ENCODE peak calls at places on chromosomes 4 and X, in eight cellular contexts. K is cardiac muscle cell, V is testis, Z is fibroblast of lung, U is lower lobe of right lung, E is right atrium auricular region, B is Peyer's patch, N is tibial artery. S is an unnamed sample. For H3K36me3, the result is how much of the 10 kb centered on the place peaks cover.

GRCh38 chr4:38768968-38769394 is 13.8 kb downstream of the TLR10 start:
- DNase-seq in K (no peak), V (no peak), Z (peak), U (no peak), E (no peak), B (no peak), N (no peak), S (no peak)

GRCh38 chr4:83639849-83640493 is 104.1 kb downstream of the GPAT3 start:
- DNase-seq in K (peak), V (peak), Z (peak), U (no peak), E (no peak), B (no peak), N (peak), S (peak)

GRCh38 chr4:176377705-176378302 is 58.0 kb downstream of the SPCS3 start:
- DNase-seq in K (peak), V (no peak), Z (peak), U (no peak), E (no peak), B (no peak), N (no peak), S (no peak)

GRCh38 chr4:86043755-86044592 is 315.9 kb downstream of the MAPK10 start:
- DNase-seq in K (peak), V (peak), Z (peak), U (no peak), E (no peak), B (no peak), N (no peak), S (peak)

GRCh38 chrX:1419545-1420355 is 27.8 kb upstream of the SLC25A6 start:
- DNase-seq in K (no peak), V (no peak), Z (no peak), U (peak), E (no peak), B (no peak), N (no peak), S (no peak)

GRCh38 chr4:127355738-127356137 is 277.0 kb upstream of the INTU start:
- DNase-seq in K (no peak), V (no peak), Z (peak), U (no peak), E (no peak), B (no peak), N (no peak), S (no peak)

GRCh38 chr4:175035907-175036306 is 117.7 kb downstream of the ADAM29 start:
- DNase-seq in K (no peak), V (no peak), Z (peak), U (no peak), E (no peak), B (no peak), N (no peak), S (no peak)

GRCh38 chr4:46450556-46450955 is 60.6 kb upstream of the GABRA2 start:
- DNase-seq in K (no peak), V (no peak), Z (no peak), U (no peak), E (no peak), B (no peak), N (no peak), S (no peak)

GRCh38 chr4:61277785-61278184 is 77.7 kb downstream of the ADGRL3 start:
- DNase-seq in K (no peak), V (no peak), Z (peak), U (no peak), E (no peak), B (no peak), N (no peak), S (no peak)

GRCh38 chrX:128807367-128807766 is 715.9 kb downstream of the SMARCA1 start:
- DNase-seq in K (no peak), V (peak), Z (no peak), U (no peak), E (no peak), B (no peak), N (no peak), S (peak)

GRCh38 chrX:110001702-110002299 is 1.1 kb upstream of the TMEM164 start:
- DNase-seq in K (no peak), V (no peak), Z (no peak), U (no peak), E (no peak), B (no peak), N (no peak), S (peak)

GRCh38 chr4:170057851-170058250 is 31.7 kb upstream of the MFAP3L start:
- DNase-seq in K (peak), V (no peak), Z (peak), U (no peak), E (no peak), B (no peak), N (no peak), S (no peak)

GRCh38 chrX:107674480-107675364 is 46.4 kb downstream of the PRPS1 start:
- DNase-seq in K (no peak), V (peak), Z (peak), U (peak), E (peak), B (peak), N (peak), S (peak)

GRCh38 chr4:89992744-89993143 is 98.1 kb downstream of the MMRN1 start:
- DNase-seq in K (no peak), V (no peak), Z (no peak), U (no peak), E (no peak), B (no peak), N (no peak), S (no peak)

GRCh38 chrX:1657367-1658082 is 42.7 kb downstream of the ASMT start:
- DNase-seq in K (peak), V (peak), Z (peak), U (no peak), E (no peak), B (no peak), N (no peak), S (peak)

GRCh38 chr4:82293304-82293703 is 80.5 kb downstream of the HNRNPD start:
- DNase-seq in K (no peak), V (no peak), Z (no peak), U (no peak), E (no peak), B (no peak), N (no peak), S (no peak)

GRCh38 chr4:73172166-73172565 is 86.4 kb downstream of the ANKRD17 start:
- DNase-seq in K (no peak), V (no peak), Z (peak), U (no peak), E (no peak), B (no peak), N (no peak), S (no peak)

GRCh38 chr4:146193628-146194027 is 18.1 kb downstream of the LSM6 start:
- DNase-seq in K (no peak), V (no peak), Z (no peak), U (no peak), E (no peak), B (no peak), N (no peak), S (no peak)

GRCh38 chr4:146267826-146268225 is 53.5 kb downstream of the REELD1 start:
- DNase-seq in K (no peak), V (peak), Z (no peak), U (no peak), E (no peak), B (no peak), N (no peak), S (no peak)

GRCh38 chrX:113747274-113747973 is 836.5 kb upstream of the HTR2C start:
- DNase-seq in K (no peak), V (no peak), Z (no peak), U (no peak), E (no peak), B (no peak), N (no peak), S (no peak)

GRCh38 chrX:1673337-1673736 is 58.5 kb downstream of the ASMT start:
- DNase-seq in K (peak), V (peak), Z (no peak), U (no peak), E (no peak), B (no peak), N (no peak), S (peak)

GRCh38 chr4:152369203-152369902 is 166.5 kb downstream of the FBXW7 start:
- DNase-seq in K (peak), V (no peak), Z (no peak), U (no peak), E (no peak), B (no peak), N (no peak), S (no peak)
- H3K36me3 ChIP-seq in K (under half), V (under half), Z (under half), U (under half), E (under half), B (under half), N (under half), S (under half)

DNA sequence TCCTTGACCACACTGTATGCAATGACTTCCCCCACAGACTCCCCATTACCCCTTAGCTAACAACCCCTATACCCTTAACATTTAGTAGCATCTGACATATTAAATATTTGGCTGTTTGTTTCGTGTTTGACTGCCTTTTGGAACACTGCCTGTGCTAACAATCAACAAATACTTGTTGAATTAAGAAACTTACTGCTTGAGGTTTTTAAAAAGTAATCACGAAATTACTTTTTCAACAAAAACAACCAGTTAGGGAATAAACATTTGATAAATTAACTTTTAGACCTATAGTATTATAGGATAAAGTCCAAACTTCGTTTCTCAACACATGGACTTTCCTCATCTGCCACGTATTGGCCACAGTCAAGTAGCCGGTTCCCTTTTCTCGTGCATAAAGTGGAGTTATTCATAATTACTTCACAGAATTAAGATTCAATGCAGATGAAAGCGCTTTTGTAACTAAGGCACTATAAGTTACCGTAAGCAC is 555 bp upstream of the ELMOD2 start:
- DNase-seq in K (no peak), V (no peak), Z (no peak), U (no peak), E (no peak), B (no peak), N (no peak), S (no peak)
- H3K4me3 ChIP-seq in K (no peak), V (peak), Z (peak), U (peak), E (peak), B (peak), N (peak), S (peak)

GRCh38 chrX:126770179-126770578 is 49.4 kb upstream of the PRR32 start:
- DNase-seq in K (peak), V (peak), Z (no peak), U (no peak), E (no peak), B (no peak), N (no peak), S (peak)
- TF ChIP-seq CTCF in K (no peak), V (peak), Z (no peak), U (peak), E (peak), B (no peak), N (peak), S (peak)

GRCh38 chrX:146243071-146243470 is 425.4 kb downstream of the SLITRK2 start:
- DNase-seq in K (no peak), V (no peak), Z (no peak), U (no peak), E (no peak), B (no peak), N (no peak), S (no peak)
- H3K36me3 ChIP-seq in K (under half), V (under half), Z (under half), U (under half), E (under half), B (under half), N (under half), S (under half)